ENCODE peak calls at places on chromosomes 11 and 22, in four cellular contexts. J is GM12878; X is adrenal gland; Z is CD8-positive, alpha-beta T cell. S is an unnamed sample.

GRCh38 chr11:46120711-46121327 is 435 bp downstream of the PHF21A start:
- DNase-seq in J (no peak), X (no peak), Z (no peak), S (peak)

GRCh38 chr11:72727521-72727920 is 24.7 kb downstream of the ARAP1 start:
- DNase-seq in J (no peak), X (no peak), Z (no peak), S (no peak)

GRCh38 chr11:47060807-47061206 is 115.9 kb downstream of the ARFGAP2 start:
- DNase-seq in J (no peak), X (no peak), Z (no peak), S (no peak)

GRCh38 chr11:80529722-80530121 is 1088.9 kb upstream of the TENM4 start:
- DNase-seq in J (no peak), X (no peak), Z (no peak), S (no peak)

GRCh38 chr11:124799384-124800225 is 601 bp downstream of the MSANTD2 start:
- DNase-seq in J (no peak), X (peak), Z (peak), S (peak)

GRCh38 chr22:30054067-30054763 is 26.0 kb upstream of the HORMAD2 start:
- DNase-seq in J (no peak), X (no peak), Z (no peak), S (no peak)

GRCh38 chr11:116727990-116728389 is 44.8 kb downstream of the BUD13 start:
- DNase-seq in J (no peak), X (no peak), Z (no peak), S (no peak)

GRCh38 chr11:61141601-61142028 is 19.6 kb downstream of the VPS37C start:
- DNase-seq in J (no peak), X (no peak), Z (no peak), S (peak)

GRCh38 chr11:60345489-60345888 is 18.4 kb downstream of the MS4A6E start:
- DNase-seq in J (no peak), X (peak), Z (no peak), S (peak)

GRCh38 chr11:68031136-68031459 is 617 bp downstream of the NDUFS8 start:
- DNase-seq in J (no peak), X (peak), Z (peak), S (no peak)

GRCh38 chr22:29877620-29878019 is 5.4 kb upstream of the MTMR3 start:
- DNase-seq in J (no peak), X (no peak), Z (no peak), S (no peak)

GRCh38 chr11:60921259-60921658 is 3.0 kb upstream of the TMEM132A start:
- DNase-seq in J (no peak), X (no peak), Z (no peak), S (no peak)

GRCh38 chr22:36300396-36301212 is 47.7 kb downstream of the APOL1 start:
- DNase-seq in J (no peak), X (no peak), Z (peak), S (no peak)

GRCh38 chr11:43578346-43579170 is 102.0 kb upstream of the HSD17B12 start:
- DNase-seq in J (no peak), X (no peak), Z (no peak), S (no peak)

GRCh38 chr11:62127426-62127825 is 3.6 kb downstream of the INCENP start:
- DNase-seq in J (no peak), X (no peak), Z (no peak), S (no peak)

GRCh38 chr11:133961890-133962289 is 5.1 kb upstream of the IGSF9B start:
- DNase-seq in J (no peak), X (no peak), Z (no peak), S (no peak)

GRCh38 chr11:134062255-134063030 is 6.4 kb upstream of the JAM3 start:
- DNase-seq in J (no peak), X (no peak), Z (no peak), S (no peak)

GRCh38 chr11:70020336-70021214 is 57.5 kb upstream of the ANO1 start:
- DNase-seq in J (no peak), X (no peak), Z (no peak), S (no peak)

GRCh38 chr11:70021586-70021985 is 56.5 kb upstream of the ANO1 start:
- DNase-seq in J (no peak), X (no peak), Z (no peak), S (no peak)

GRCh38 chr11:70018816-70019215 is 59.3 kb upstream of the ANO1 start:
- DNase-seq in J (no peak), X (no peak), Z (no peak), S (no peak)

GRCh38 chr11:70016666-70017347 is 61.3 kb upstream of the ANO1 start:
- DNase-seq in J (no peak), X (no peak), Z (no peak), S (no peak)

DNA sequence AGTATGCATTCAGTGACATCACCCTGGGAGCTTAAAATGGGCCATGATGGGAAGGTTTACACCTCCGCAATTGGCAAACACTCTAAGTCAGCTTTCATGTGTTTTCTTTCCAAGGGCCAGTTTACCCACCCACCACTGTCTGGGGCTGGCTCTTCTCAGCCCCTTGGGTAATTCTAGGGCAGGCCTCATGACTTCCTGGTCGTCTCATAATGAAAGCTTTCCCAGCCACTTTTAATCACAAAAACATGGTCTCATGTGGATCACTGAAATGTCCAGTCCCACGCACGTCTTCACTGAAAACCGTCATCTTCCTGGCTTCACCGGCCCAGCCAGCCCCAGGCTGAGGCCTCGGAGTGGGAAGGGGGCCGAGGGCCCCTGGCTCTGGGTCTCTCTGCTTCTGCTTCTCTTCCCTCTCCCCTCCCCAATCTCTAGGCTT is 58.5 kb upstream of the ANO1 start:
- DNase-seq in J (no peak), X (no peak), Z (no peak), S (no peak)
- H3K27ac ChIP-seq in J (no peak), X (no peak), Z (no peak), S (no peak)

DNA sequence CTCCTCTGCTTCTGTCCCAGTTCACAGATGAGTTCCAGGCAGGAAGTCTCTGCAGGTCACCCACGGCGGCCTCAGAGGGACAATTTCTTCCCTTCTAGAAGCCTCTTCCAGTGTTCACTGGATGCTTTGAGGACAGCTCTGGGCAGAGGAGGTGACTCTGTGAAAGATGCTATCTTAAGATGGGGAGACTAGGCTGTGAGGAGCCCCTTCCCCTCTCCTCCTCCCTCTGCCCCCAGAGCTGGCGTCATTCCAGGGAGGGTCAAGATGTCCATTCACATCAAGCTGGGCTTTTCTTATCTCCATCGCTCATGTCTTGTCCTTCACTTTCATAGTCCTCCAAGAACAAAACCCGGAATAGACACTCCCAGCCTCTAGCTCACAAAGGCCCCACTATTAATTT is 3.3 kb downstream of the APLNR start:
- DNase-seq in J (no peak), X (no peak), Z (no peak), S (no peak)
- H3K27ac ChIP-seq in J (no peak), X (no peak), Z (no peak), S (no peak)

GRCh38 chr11:66003291-66003690 is 988 bp downstream of the BANF1 start:
- DNase-seq in J (no peak), X (no peak), Z (no peak), S (no peak)
- H3K27ac ChIP-seq in J (peak), X (peak), Z (no peak), S (peak)

DNA sequence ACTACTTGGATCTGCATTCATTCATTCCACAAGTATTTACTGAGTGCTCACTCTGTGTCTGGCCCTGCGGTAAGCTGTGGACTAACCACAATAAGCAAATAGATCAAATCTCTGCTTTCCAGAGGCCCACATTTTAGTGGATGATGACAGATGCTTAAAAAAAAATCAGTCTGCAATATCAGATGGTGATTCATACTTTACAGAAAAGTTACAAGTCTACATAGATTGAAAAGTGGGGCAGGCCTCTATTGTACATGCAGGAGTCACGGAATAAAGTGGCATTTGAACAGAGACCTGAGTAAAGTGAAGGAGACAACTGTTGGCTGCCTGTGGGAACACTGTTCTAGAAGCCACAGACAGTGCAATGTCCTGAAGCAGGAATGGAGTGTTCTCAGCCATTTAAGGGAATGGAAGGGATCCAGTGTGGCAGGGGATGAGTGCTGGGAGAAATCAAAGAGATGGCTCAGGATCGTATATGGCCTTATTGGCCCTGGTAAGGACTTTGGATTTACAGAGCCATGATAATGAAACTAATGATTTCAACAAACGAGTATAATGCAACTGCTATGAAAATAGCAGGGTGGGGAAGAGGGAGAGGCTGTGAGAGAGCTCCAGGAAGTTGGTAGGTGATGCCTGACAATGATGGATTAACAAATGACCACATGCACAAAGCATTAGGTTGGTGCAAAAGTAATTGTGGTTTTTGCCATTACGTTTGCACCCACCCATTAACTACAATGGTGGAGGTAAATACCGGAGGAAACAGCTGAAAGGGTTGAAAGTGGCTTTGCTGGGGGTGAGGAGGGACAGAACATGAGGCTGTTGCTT is 31.1 kb downstream of the TMEM45B start:
- DNase-seq in J (peak), X (no peak), Z (no peak), S (peak)
- H3K27ac ChIP-seq in J (no peak), X (no peak), Z (no peak), S (peak)

DNA sequence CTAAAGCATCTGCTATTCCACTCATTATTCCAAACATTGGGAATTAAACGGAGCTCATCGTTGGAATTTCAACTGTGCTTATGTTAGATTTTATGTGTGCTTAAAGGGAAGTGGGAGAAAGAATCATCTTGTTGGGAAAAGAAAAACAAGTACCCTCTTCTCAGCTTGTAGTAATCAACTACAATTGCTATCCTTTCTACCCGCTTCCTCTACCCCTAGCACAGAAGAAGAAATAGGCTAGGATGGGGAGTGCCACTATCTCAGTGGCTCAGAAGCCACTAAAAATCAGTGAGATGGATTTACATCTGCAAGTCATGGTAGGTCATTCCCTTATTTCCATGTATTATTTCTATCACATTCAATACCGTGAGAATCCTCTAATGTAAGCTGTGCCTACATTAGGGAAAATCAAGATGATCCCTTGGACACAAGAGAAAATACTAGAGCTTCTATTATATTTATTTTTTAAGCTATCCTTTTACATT is 97.9 kb upstream of the CD44 start:
- DNase-seq in J (no peak), X (no peak), Z (no peak), S (no peak)
- H3K27ac ChIP-seq in J (peak), X (no peak), Z (no peak), S (no peak)

GRCh38 chr22:50261615-50262459 is at the start of gene MAPK12:
- DNase-seq in J (no peak), X (no peak), Z (no peak), S (no peak)
- H3K27ac ChIP-seq in J (peak), X (no peak), Z (no peak), S (peak)

S was measured in transverse colon.